ENCODE peak calls at places on chromosomes 4 and X, in nine cellular contexts. One of them, this sample, is unnamed.
A peak's percentile ranks its signal among the peaks of the same experiment; 100 is the strongest.

GRCh38 chr4:188949608-188950007 is 810.4 kb downstream of the TRIML1 start:
- DNase-seq in ovary: no peak
- DNase-seq in psoas muscle: no peak
- DNase-seq in upper lobe of right lung: no peak
- DNase-seq in foreskin fibroblast: no peak
- DNase-seq in IMR-90: no peak
- DNase-seq in lower leg skin: no peak
- DNase-seq in GM13976: no peak
- DNase-seq in uterus: no peak
- DNase-seq in this sample: no peak

GRCh38 chr4:161555689-161556660 is 607.8 kb downstream of the FSTL5 start:
- DNase-seq in ovary: no peak
- DNase-seq in psoas muscle: no peak
- DNase-seq in upper lobe of right lung: no peak
- DNase-seq in foreskin fibroblast: peak; percentile 51
- DNase-seq in IMR-90: peak; percentile 68
- DNase-seq in lower leg skin: no peak
- DNase-seq in GM13976: peak; percentile 5
- DNase-seq in uterus: no peak
- DNase-seq in this sample: peak; percentile 13

GRCh38 chr4:116870667-116871066 is 214.7 kb downstream of the TRAM1L1 start:
- DNase-seq in ovary: no peak
- DNase-seq in psoas muscle: no peak
- DNase-seq in upper lobe of right lung: no peak
- DNase-seq in foreskin fibroblast: no peak
- DNase-seq in IMR-90: no peak
- DNase-seq in lower leg skin: no peak
- DNase-seq in GM13976: no peak
- DNase-seq in uterus: no peak
- DNase-seq in this sample: no peak

GRCh38 chr4:47383829-47384427 is 79.6 kb downstream of the COMMD8 start:
- DNase-seq in ovary: no peak
- DNase-seq in psoas muscle: no peak
- DNase-seq in upper lobe of right lung: no peak
- DNase-seq in foreskin fibroblast: peak; percentile 2
- DNase-seq in IMR-90: peak; percentile 64
- DNase-seq in lower leg skin: no peak
- DNase-seq in GM13976: peak; percentile 34
- DNase-seq in uterus: no peak
- DNase-seq in this sample: peak; percentile 56

GRCh38 chr4:147749811-147750321 is 18.0 kb downstream of the ARHGAP10 start:
- DNase-seq in ovary: no peak
- DNase-seq in psoas muscle: no peak
- DNase-seq in upper lobe of right lung: no peak
- DNase-seq in foreskin fibroblast: no peak
- DNase-seq in IMR-90: no peak
- DNase-seq in lower leg skin: no peak
- DNase-seq in GM13976: peak; percentile 48
- DNase-seq in uterus: no peak
- DNase-seq in this sample: peak; percentile 45

GRCh38 chrX:139543920-139544319 is 13.4 kb downstream of the F9 start:
- DNase-seq in ovary: no peak
- DNase-seq in psoas muscle: no peak
- DNase-seq in upper lobe of right lung: no peak
- DNase-seq in foreskin fibroblast: no peak
- DNase-seq in IMR-90: no peak
- DNase-seq in lower leg skin: no peak
- DNase-seq in GM13976: no peak
- DNase-seq in uterus: no peak
- DNase-seq in this sample: no peak

GRCh38 chr4:521636-522330 is 22.8 kb downstream of the PIGG start:
- DNase-seq in ovary: no peak
- DNase-seq in psoas muscle: no peak
- DNase-seq in upper lobe of right lung: no peak
- DNase-seq in foreskin fibroblast: no peak
- DNase-seq in IMR-90: no peak
- DNase-seq in lower leg skin: no peak
- DNase-seq in GM13976: no peak
- DNase-seq in uterus: no peak
- DNase-seq in this sample: no peak

GRCh38 chrX:96721398-96721797 is 36.8 kb downstream of the DIAPH2 start:
- DNase-seq in ovary: no peak
- DNase-seq in psoas muscle: no peak
- DNase-seq in upper lobe of right lung: no peak
- DNase-seq in foreskin fibroblast: no peak
- DNase-seq in IMR-90: peak; percentile 36
- DNase-seq in lower leg skin: no peak
- DNase-seq in GM13976: peak; percentile 36
- DNase-seq in uterus: no peak
- DNase-seq in this sample: peak; percentile 38

GRCh38 chrX:7798327-7798726 is 44.6 kb upstream of the VCX start:
- DNase-seq in ovary: no peak
- DNase-seq in psoas muscle: no peak
- DNase-seq in upper lobe of right lung: no peak
- DNase-seq in foreskin fibroblast: no peak
- DNase-seq in IMR-90: no peak
- DNase-seq in lower leg skin: no peak
- DNase-seq in GM13976: no peak
- DNase-seq in uterus: no peak
- DNase-seq in this sample: no peak

GRCh38 chrX:69158166-69159040 is 6.8 kb downstream of the PJA1 start:
- DNase-seq in ovary: peak; percentile 78
- DNase-seq in psoas muscle: peak; percentile 73
- DNase-seq in upper lobe of right lung: no peak
- DNase-seq in foreskin fibroblast: peak; percentile 44
- DNase-seq in IMR-90: peak; percentile 85
- DNase-seq in lower leg skin: peak; percentile 25
- DNase-seq in GM13976: peak; percentile 58
- DNase-seq in uterus: peak; percentile 55
- DNase-seq in this sample: peak; percentile 49

GRCh38 chr4:25970241-25970675 is 56.2 kb downstream of the SMIM20 start:
- DNase-seq in ovary: no peak
- DNase-seq in psoas muscle: no peak
- DNase-seq in upper lobe of right lung: peak; percentile 68
- DNase-seq in foreskin fibroblast: no peak
- DNase-seq in IMR-90: no peak
- DNase-seq in lower leg skin: no peak
- DNase-seq in GM13976: peak; percentile 46
- DNase-seq in uterus: no peak
- DNase-seq in this sample: peak; percentile 25

GRCh38 chr4:126404549-126404948 is 1089.8 kb downstream of the FAT4 start:
- DNase-seq in ovary: no peak
- DNase-seq in psoas muscle: no peak
- DNase-seq in upper lobe of right lung: no peak
- DNase-seq in foreskin fibroblast: peak; percentile 33
- DNase-seq in IMR-90: peak; percentile 62
- DNase-seq in lower leg skin: no peak
- DNase-seq in GM13976: no peak
- DNase-seq in uterus: no peak
- DNase-seq in this sample: no peak

GRCh38 chr4:170122252-170122651 is 32.5 kb upstream of the AADAT start:
- DNase-seq in ovary: no peak
- DNase-seq in psoas muscle: no peak
- DNase-seq in upper lobe of right lung: no peak
- DNase-seq in foreskin fibroblast: no peak
- DNase-seq in IMR-90: no peak
- DNase-seq in lower leg skin: no peak
- DNase-seq in GM13976: no peak
- DNase-seq in uterus: no peak
- DNase-seq in this sample: no peak

DNA sequence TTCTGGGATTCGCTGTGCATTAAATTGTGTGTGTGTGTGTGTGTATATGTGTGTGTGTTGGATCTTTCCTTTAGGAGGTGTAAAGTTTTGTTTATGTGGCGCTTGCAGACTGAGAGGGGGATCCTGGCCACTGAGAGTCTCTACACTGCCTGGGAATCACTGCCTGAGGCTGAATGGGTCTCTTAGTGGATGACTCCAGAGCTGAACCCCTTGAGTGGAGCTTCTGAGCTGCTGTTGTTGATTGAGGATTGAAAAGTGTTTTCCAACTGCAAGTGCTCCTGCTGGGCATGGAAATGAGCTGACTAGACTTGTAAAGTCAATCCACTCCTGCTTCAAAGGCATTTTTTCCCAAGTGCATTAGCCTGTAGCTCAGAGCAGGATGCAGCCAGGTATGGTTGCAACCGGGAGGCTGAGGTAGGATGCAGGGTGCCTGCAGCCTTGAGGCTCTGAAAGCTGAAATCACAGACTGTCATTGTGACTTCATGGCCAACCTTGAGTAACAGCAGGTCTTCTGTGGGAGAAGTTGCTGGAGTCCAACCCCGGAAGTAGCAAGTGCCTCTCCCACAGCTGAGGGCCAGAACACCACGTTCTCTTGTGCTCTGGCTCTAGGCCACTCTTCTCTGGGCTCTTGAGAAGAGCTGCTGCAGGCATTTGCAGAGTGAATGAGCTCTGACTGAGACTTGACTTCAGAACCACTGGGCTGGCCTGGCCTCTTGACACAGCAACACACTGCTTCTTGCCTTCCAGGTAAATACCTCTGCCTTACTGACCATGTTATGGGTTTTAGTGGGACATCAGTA is at the start of gene TBX22:
- DNase-seq in ovary: no peak
- DNase-seq in psoas muscle: no peak
- DNase-seq in upper lobe of right lung: no peak
- DNase-seq in foreskin fibroblast: no peak
- DNase-seq in IMR-90: no peak
- DNase-seq in lower leg skin: no peak
- DNase-seq in GM13976: no peak
- DNase-seq in uterus: no peak
- DNase-seq in this sample: no peak
- TF ChIP-seq CTCF in ovary: no peak
- TF ChIP-seq CTCF in psoas muscle: no peak
- TF ChIP-seq CTCF in upper lobe of right lung: no peak
- TF ChIP-seq CTCF in foreskin fibroblast: no peak
- TF ChIP-seq CTCF in IMR-90: no peak
- TF ChIP-seq CTCF in lower leg skin: no peak
- TF ChIP-seq CTCF in GM13976: no peak
- TF ChIP-seq CTCF in uterus: no peak
- TF ChIP-seq CTCF in this sample: no peak

DNA sequence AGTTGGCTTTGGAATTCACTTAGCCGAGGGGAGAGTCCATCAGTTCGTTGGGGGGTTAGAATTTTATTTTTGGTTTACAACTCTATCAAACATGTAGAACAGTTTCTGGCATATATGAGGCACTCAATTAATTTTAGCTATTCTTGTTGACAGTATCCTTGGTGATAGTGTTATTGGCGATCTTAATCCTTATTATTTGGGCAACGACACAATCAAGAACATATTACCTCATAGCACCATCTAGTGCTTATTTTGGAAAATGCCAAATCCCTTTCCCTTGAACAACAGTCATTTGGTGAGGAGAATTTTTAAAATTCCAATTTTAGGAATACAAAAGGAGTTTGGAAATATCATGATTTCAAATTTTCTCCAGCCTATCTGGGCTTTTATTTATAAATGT is 17.9 kb upstream of the PGRMC1 start:
- DNase-seq in ovary: no peak
- DNase-seq in psoas muscle: no peak
- DNase-seq in upper lobe of right lung: no peak
- DNase-seq in foreskin fibroblast: no peak
- DNase-seq in IMR-90: peak; percentile 15
- DNase-seq in lower leg skin: no peak
- DNase-seq in GM13976: no peak
- DNase-seq in uterus: no peak
- DNase-seq in this sample: no peak
- TF ChIP-seq CTCF in ovary: peak; percentile 18
- TF ChIP-seq CTCF in psoas muscle: peak; percentile 31
- TF ChIP-seq CTCF in upper lobe of right lung: peak; percentile 37
- TF ChIP-seq CTCF in foreskin fibroblast: peak; percentile 33
- TF ChIP-seq CTCF in IMR-90: peak; percentile 50
- TF ChIP-seq CTCF in lower leg skin: no peak
- TF ChIP-seq CTCF in GM13976: peak; percentile 35
- TF ChIP-seq CTCF in uterus: peak; percentile 38
- TF ChIP-seq CTCF in this sample: no peak

DNA sequence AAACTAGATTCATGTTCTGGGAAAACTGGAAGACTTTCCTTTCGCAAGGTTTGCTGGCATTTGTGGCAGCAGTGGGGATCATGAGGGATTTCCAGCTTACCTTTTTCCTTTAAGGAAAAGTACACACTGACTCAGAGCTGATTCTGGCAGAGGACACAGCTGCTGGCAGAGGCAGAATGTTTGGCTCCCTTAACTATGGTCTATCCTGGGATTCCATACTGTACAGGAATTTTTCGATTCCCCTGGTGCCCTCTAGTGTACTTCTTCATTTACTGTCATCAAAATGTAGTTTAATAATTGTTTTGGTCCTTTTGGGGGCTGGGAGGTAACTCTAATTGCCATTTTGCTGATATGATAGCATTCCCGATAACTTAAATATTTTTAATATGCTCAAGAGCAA is 152.7 kb downstream of the GABRG1 start:
- DNase-seq in ovary: no peak
- DNase-seq in psoas muscle: no peak
- DNase-seq in upper lobe of right lung: no peak
- DNase-seq in foreskin fibroblast: no peak
- DNase-seq in IMR-90: no peak
- DNase-seq in lower leg skin: no peak
- DNase-seq in GM13976: no peak
- DNase-seq in uterus: no peak
- DNase-seq in this sample: no peak
- TF ChIP-seq CTCF in ovary: no peak
- TF ChIP-seq CTCF in psoas muscle: no peak
- TF ChIP-seq CTCF in upper lobe of right lung: no peak
- TF ChIP-seq CTCF in foreskin fibroblast: no peak
- TF ChIP-seq CTCF in IMR-90: no peak
- TF ChIP-seq CTCF in lower leg skin: no peak
- TF ChIP-seq CTCF in GM13976: no peak
- TF ChIP-seq CTCF in uterus: no peak
- TF ChIP-seq CTCF in this sample: no peak

DNA sequence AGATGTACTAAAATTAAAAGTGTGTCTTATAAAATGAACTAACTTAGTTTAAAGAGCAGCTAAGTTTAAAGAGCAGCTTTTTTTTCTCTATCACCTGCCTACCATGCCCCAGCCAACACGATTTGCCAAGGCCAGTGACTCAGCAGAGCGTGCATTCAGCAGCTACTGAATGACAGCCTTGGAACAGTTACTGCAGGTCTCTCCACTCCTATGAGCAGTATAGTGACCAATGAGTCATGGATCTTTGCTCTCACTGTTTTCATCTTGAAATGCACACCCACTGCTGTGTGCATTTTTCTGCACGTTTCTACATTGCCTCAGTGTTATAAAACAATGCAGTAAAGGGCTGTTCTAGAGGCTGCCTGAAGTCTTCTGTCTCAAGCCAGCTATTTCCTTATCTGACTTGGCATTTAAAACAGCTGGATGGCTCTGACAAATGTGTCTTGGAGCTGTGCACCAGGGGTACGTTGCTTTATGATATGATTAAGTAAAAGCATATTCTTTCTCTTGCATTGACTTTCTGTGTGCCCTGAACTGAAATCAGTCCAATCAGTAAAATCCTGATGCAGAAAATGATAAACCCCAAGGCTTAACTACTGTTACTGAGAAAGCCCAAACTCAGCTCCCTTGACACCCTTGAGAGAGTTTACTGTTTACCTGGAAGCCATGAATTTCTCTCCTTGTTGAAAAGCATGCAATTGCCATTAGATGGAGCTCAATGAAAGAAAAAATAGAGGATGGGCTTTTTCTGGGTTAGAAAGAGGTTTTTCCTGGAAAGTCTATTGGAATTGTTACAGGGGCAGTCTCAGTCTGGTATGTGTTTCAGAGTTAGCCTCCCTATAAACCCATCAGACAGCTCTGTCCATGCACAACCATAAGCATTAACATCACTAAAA is 66.2 kb upstream of the C4orf54 start:
- DNase-seq in ovary: peak; percentile 46
- DNase-seq in psoas muscle: peak; percentile 88
- DNase-seq in upper lobe of right lung: peak; percentile 65
- DNase-seq in foreskin fibroblast: peak; percentile 2
- DNase-seq in IMR-90: peak; percentile 88
- DNase-seq in lower leg skin: peak; percentile 18
- DNase-seq in GM13976: no peak
- DNase-seq in uterus: peak; percentile 46
- DNase-seq in this sample: no peak
- TF ChIP-seq CTCF in ovary: peak; percentile 3
- TF ChIP-seq CTCF in psoas muscle: no peak
- TF ChIP-seq CTCF in upper lobe of right lung: no peak
- TF ChIP-seq CTCF in foreskin fibroblast: no peak
- TF ChIP-seq CTCF in IMR-90: no peak
- TF ChIP-seq CTCF in lower leg skin: no peak
- TF ChIP-seq CTCF in GM13976: no peak
- TF ChIP-seq CTCF in uterus: no peak
- TF ChIP-seq CTCF in this sample: no peak

This sample was measured in GM20000.